ENCODE peak calls at places on chromosomes 12 and 14, in four cellular contexts. D, I, Q and A are unnamed samples.

GRCh38 chr12:31772186-31772585 is 43.4 kb upstream of the AMN1 start:
- DNase-seq in D (no peak), I (no peak), Q (no peak), A (no peak)

GRCh38 chr12:121505513-121505912 is 75.3 kb downstream of the KDM2B start:
- DNase-seq in D (no peak), I (no peak), Q (no peak), A (no peak)

GRCh38 chr14:67267929-67268328 is 26.7 kb downstream of the PALS1 start:
- DNase-seq in D (no peak), I (no peak), Q (no peak), A (no peak)

GRCh38 chr14:95394981-95395737 is 75.5 kb upstream of the CLMN start:
- DNase-seq in D (no peak), I (no peak), Q (no peak), A (no peak)

GRCh38 chr12:45184145-45184958 is 31.5 kb upstream of the ANO6 start:
- DNase-seq in D (no peak), I (peak), Q (no peak), A (no peak)

GRCh38 chr14:89198544-89199329 is 218.3 kb downstream of the FOXN3 start:
- DNase-seq in D (no peak), I (peak), Q (no peak), A (no peak)

GRCh38 chr12:6928703-6929407 is 1.1 kb downstream of the ATN1 start:
- DNase-seq in D (no peak), I (no peak), Q (no peak), A (no peak)

GRCh38 chr12:79302171-79302841 is 388.5 kb downstream of the PAWR start:
- DNase-seq in D (no peak), I (no peak), Q (no peak), A (no peak)

DNA sequence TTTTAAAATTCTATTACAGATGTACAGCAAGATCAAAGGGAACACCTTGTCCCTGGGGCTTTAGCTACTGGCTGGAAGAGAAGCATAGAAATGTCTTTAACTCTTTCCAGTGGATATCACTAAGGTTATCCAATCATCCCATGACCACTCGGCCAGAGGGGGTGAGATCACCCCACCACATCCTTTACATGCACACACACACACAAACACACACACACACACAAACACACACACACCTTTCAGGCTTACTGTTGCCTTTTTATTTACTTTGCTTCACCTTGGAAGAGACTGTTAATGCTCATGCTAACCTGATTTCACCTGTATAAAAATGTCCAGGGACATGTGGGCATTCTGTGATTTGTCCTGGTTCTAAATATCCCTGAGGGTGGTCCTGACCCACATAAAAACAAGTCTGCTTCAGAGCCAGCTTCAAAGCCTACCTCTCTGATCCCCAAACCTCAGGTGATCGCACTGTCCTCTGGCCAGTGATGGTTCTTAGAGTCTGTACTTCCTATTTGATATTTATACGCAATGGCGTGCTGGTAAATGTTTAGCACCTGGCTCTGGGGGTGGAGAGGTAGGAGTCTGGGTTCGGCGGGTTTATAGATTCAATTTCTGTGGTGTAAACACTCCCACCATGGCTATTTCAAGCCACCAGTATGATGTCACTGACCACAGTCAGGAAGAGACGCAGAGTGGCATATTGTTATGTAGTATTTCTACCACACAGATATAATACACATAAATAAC is 166.1 kb upstream of the EEA1 start:
- DNase-seq in D (peak), I (peak), Q (peak), A (no peak)
- TF ChIP-seq SPI1 in D (no peak), I (no peak), Q (peak), A (no peak)

GRCh38 chr14:104211242-104211641 is 72.9 kb downstream of the KIF26A start:
- DNase-seq in D (no peak), I (no peak), Q (no peak), A (no peak)

GRCh38 chr14:104211741-104212140 is 73.4 kb downstream of the KIF26A start:
- DNase-seq in D (no peak), I (no peak), Q (no peak), A (no peak)

GRCh38 chr14:104210548-104211195 is 72.3 kb downstream of the KIF26A start:
- DNase-seq in D (no peak), I (no peak), Q (no peak), A (no peak)

GRCh38 chr14:104212206-104213095 is 74.1 kb downstream of the KIF26A start:
- DNase-seq in D (no peak), I (no peak), Q (no peak), A (no peak)

GRCh38 chr14:104209985-104210520 is 71.7 kb downstream of the KIF26A start:
- DNase-seq in D (no peak), I (no peak), Q (no peak), A (no peak)
- TF ChIP-seq POLR2AphosphoS5 in D (no peak), I (no peak), Q (no peak), A (no peak)

DNA sequence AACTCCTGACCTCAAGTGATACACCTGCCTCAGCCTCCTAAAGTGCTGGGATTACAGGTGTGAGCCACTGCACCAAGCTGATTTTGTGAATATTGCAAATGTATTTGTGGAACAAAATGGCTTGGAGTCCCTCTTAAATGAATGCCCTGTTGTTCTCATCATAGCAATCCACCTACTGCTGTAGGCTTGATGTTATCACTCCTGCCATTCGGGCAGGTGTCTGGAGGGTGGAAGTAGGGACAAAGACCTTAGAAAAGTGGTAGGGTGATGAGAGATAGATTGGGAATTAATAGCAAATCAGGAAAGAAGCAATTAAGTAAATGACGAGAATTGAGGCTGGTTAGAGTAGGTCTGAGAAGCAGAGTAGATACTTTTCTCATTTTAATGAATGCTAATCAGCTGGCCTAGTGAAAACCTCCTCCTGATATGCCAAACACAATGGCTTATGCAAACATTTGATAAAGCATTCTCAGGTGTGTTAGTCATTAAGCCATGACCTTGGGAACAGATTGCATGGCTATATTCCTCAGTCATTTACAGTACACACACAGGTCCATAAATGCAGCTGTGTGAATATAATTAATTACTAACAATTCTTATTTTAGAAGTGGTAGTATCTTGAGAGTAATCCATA is 60.5 kb upstream of the USP44 start:
- DNase-seq in D (no peak), I (no peak), Q (no peak), A (no peak)
- TF ChIP-seq SPI1 in D (no peak), I (no peak), Q (no peak), A (no peak)

GRCh38 chr14:93116676-93117200 is 1.0 kb upstream of the ITPK1 start:
- DNase-seq in D (no peak), I (no peak), Q (no peak), A (no peak)

GRCh38 chr14:93114068-93114710 is 1.5 kb downstream of the ITPK1 start:
- DNase-seq in D (no peak), I (peak), Q (no peak), A (no peak)

GRCh38 chr14:93114713-93115068 is 1.0 kb downstream of the ITPK1 start:
- DNase-seq in D (no peak), I (no peak), Q (no peak), A (no peak)

GRCh38 chr14:93115920-93116675 is at the start of gene ITPK1:
- DNase-seq in D (peak), I (peak), Q (no peak), A (peak)

DNA sequence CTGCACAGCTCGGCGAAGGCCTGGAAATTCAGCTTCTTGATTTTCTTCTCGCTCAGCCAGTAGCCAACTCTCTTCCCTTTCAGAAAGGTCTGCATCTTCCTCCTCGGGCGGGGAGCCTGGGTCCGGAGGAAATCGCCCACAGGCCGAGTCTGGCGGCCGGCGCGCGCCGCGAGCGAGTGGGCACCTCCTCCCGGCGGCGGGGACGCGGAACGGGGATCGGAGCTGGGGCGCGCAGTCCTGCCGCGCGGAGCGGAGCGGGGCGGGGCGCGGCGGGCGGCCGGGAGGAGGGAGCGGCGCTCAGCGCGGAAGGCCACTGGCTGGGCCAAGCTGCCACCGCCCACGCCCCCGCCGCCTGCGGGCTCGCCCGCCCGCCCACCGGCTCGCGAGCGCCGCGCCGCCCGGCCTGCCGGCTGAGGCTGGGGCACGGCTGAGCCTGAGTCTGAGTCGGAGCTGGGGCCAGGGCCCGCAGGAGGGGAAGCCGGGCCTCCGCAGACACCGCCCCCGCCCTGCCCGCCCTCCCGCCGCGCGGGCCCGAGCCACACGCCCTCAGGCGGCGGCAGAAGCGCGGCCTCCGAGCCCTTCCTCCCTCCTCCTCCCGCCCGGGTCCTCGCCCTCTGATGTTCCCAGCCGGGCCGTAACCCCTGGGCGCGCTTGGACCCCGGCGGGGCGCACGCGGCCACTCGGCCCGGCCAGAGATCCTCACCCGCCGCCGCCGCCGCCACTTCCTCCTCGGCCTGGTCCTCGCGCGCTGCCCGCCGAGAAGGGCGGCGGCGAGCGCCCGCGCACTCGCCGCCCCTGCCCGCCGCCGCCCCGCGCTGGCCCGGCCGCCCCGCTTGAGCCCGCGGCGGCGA is 431 bp downstream of the ITPK1 start:
- DNase-seq in D (peak), I (peak), Q (peak), A (peak)
- TF ChIP-seq POLR2AphosphoS5 in D (no peak), I (no peak), Q (no peak), A (no peak)

GRCh38 chr12:64450711-64451486 is 1.0 kb upstream of the TBK1 start:
- DNase-seq in D (no peak), I (peak), Q (no peak), A (no peak)
- TF ChIP-seq SPI1 in D (no peak), I (peak), Q (no peak), A (no peak)